ENCODE peak calls at places on chromosomes 6 and 20, in eight cellular contexts. G is fibroblast of lung, O is omental fat pad, W is endothelial cell, N is nephron progenitor cell, A is fibroblast of mammary gland, B is spleen, U is heart left ventricle. S is an unnamed sample.

GRCh38 chr6:130928993-130929678 is 101.9 kb downstream of the SMLR1 start:
- DNase-seq in G (peak; percentile 83), O (no peak), W (no peak), N (no peak), A (peak; percentile 90), B (no peak), U (no peak), S (no peak)

GRCh38 chr6:154370545-154370944 is 13.9 kb upstream of the IPCEF1 start:
- DNase-seq in G (peak; percentile 71), O (no peak), W (peak; percentile 10), N (no peak), A (peak; percentile 52), B (no peak), U (no peak), S (no peak)

GRCh38 chr6:86508230-86508629 is 429.1 kb upstream of the HTR1E start:
- DNase-seq in G (no peak), O (no peak), W (no peak), N (no peak), A (no peak), B (no peak), U (no peak), S (no peak)

GRCh38 chr6:144334150-144334708 is 49.1 kb downstream of the UTRN start:
- DNase-seq in G (no peak), O (no peak), W (no peak), N (no peak), A (no peak), B (peak; percentile 90), U (no peak), S (no peak)

GRCh38 chr6:168915242-168915641 is 338.4 kb downstream of the THBS2 start:
- DNase-seq in G (no peak), O (no peak), W (no peak), N (no peak), A (no peak), B (no peak), U (no peak), S (no peak)

GRCh38 chr20:45485388-45485787 is 15.8 kb downstream of the WFDC2 start:
- DNase-seq in G (no peak), O (no peak), W (no peak), N (no peak), A (no peak), B (no peak), U (no peak), S (no peak)

GRCh38 chr6:120378582-120379220 is 955.6 kb downstream of the TBC1D32 start:
- DNase-seq in G (peak; percentile 67), O (no peak), W (no peak), N (no peak), A (peak; percentile 69), B (no peak), U (no peak), S (no peak)

GRCh38 chr6:131910956-131911355 is 40.2 kb downstream of the CCN2 start:
- DNase-seq in G (no peak), O (no peak), W (no peak), N (no peak), A (no peak), B (no peak), U (no peak), S (no peak)

GRCh38 chr6:111874030-111874425 is 776 bp upstream of the FYN start:
- DNase-seq in G (no peak), O (no peak), W (peak; percentile 43), N (peak; percentile 17), A (no peak), B (no peak), U (no peak), S (no peak)

GRCh38 chr6:408599-409102 is 17.1 kb downstream of the IRF4 start:
- DNase-seq in G (peak; percentile 48), O (no peak), W (peak; percentile 55), N (peak; percentile 56), A (peak; percentile 47), B (no peak), U (peak; percentile 73), S (peak; percentile 49)

GRCh38 chr6:78611886-78612480 is 255.4 kb upstream of the IRAK1BP1 start:
- DNase-seq in G (peak; percentile 24), O (no peak), W (no peak), N (no peak), A (peak; percentile 34), B (no peak), U (no peak), S (no peak)

GRCh38 chr6:54335871-54336270 is 27.6 kb downstream of the TINAG start:
- DNase-seq in G (peak; percentile 95), O (no peak), W (no peak), N (no peak), A (peak; percentile 98), B (no peak), U (no peak), S (no peak)

GRCh38 chr20:13321416-13321815 is 100.3 kb downstream of the ISM1 start:
- DNase-seq in G (no peak), O (no peak), W (no peak), N (no peak), A (no peak), B (no peak), U (no peak), S (no peak)

GRCh38 chr20:6829510-6830116 is 62.1 kb downstream of the BMP2 start:
- DNase-seq in G (peak; percentile 5), O (no peak), W (no peak), N (no peak), A (peak; percentile 1), B (no peak), U (no peak), S (no peak)

GRCh38 chr6:152636675-152637421 is at the start of gene SYNE1:
- DNase-seq in G (peak; percentile 4), O (no peak), W (peak; percentile 21), N (peak; percentile 76), A (no peak), B (peak; percentile 92), U (peak; percentile 65), S (peak; percentile 19)

GRCh38 chr6:130202782-130203181 is 20.0 kb downstream of the SAMD3 start:
- DNase-seq in G (no peak), O (no peak), W (no peak), N (no peak), A (no peak), B (no peak), U (no peak), S (no peak)

GRCh38 chr6:37555040-37555781 is 55.5 kb upstream of the CCDC167 start:
- DNase-seq in G (no peak), O (no peak), W (no peak), N (no peak), A (no peak), B (no peak), U (no peak), S (no peak)

GRCh38 chr6:34425132-34425497 is 754 bp downstream of the RPS10 start:
- DNase-seq in G (peak; percentile 22), O (no peak), W (no peak), N (peak; percentile 7), A (no peak), B (no peak), U (no peak), S (no peak)

GRCh38 chr6:90940812-90941481 is 354.1 kb upstream of the MAP3K7 start:
- DNase-seq in G (peak; percentile 80), O (no peak), W (no peak), N (no peak), A (peak; percentile 56), B (no peak), U (no peak), S (no peak)

GRCh38 chr6:19896580-19897010 is 59.4 kb downstream of the ID4 start:
- DNase-seq in G (no peak), O (no peak), W (no peak), N (no peak), A (no peak), B (no peak), U (no peak), S (no peak)

GRCh38 chr6:33189625-33190024 is 2.6 kb downstream of the COL11A2 start:
- DNase-seq in G (no peak), O (no peak), W (no peak), N (no peak), A (no peak), B (no peak), U (no peak), S (no peak)

GRCh38 chr6:41587223-41587879 is 41.2 kb downstream of the FOXP4 start:
- DNase-seq in G (no peak), O (no peak), W (no peak), N (peak; percentile 33), A (no peak), B (no peak), U (no peak), S (no peak)
- TF ChIP-seq CTCF in G (no peak), O (no peak), W (no peak), N (no peak), A (no peak), B (no peak), U (no peak), S (peak; percentile 31)

GRCh38 chr6:117602899-117603588 is 733 bp upstream of the GOPC start:
- DNase-seq in G (no peak), O (no peak), W (no peak), N (no peak), A (no peak), B (no peak), U (no peak), S (no peak)

GRCh38 chr6:117605169-117605826 is 3.0 kb upstream of the GOPC start:
- DNase-seq in G (peak; percentile 85), O (no peak), W (peak; percentile 53), N (peak; percentile 21), A (peak; percentile 85), B (no peak), U (peak; percentile 42), S (peak; percentile 41)

GRCh38 chr6:117601811-117602150 is 530 bp downstream of the GOPC start:
- DNase-seq in G (no peak), O (no peak), W (no peak), N (no peak), A (no peak), B (no peak), U (peak; percentile 38), S (no peak)

GRCh38 chr6:117600008-117600743 is 2.1 kb downstream of the GOPC start:
- DNase-seq in G (peak; percentile 35), O (no peak), W (no peak), N (no peak), A (peak; percentile 53), B (no peak), U (no peak), S (no peak)

GRCh38 chr6:117602151-117602898 is at the start of gene GOPC:
- DNase-seq in G (peak; percentile 98), O (peak; percentile 73), W (peak; percentile 91), N (peak; percentile 91), A (peak; percentile 97), B (peak; percentile 98), U (peak; percentile 98), S (peak; percentile 79)
- TF ChIP-seq CTCF in G (peak; percentile 6), O (no peak), W (no peak), N (no peak), A (peak; percentile 3), B (peak; percentile 19), U (peak; percentile 9), S (peak; percentile 40)

DNA sequence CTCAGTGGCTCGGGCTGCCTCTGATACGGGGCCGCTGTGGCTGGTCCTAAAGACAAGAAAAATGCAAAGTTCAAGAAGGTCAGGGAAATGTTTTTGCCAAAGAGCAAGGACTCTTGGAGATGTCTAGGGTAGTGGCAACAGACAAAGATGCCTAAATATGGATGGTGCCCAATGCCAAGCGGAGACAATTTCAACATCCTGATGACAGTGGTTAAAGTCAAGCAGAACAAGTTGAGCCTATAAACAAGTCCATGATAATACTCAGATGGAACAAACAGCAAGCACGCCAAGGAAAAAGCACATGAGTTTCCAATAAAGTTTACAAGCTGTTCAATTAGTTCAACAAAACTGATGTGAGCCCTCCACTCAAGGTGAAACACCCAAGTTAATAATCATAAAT is 51.1 kb downstream of the SLC22A1 start:
- DNase-seq in G (no peak), O (no peak), W (no peak), N (no peak), A (no peak), B (no peak), U (no peak), S (no peak)
- TF ChIP-seq CTCF in G (no peak), O (no peak), W (no peak), N (no peak), A (no peak), B (no peak), U (no peak), S (no peak)

GRCh38 chr6:170265655-170266054 is 25.2 kb downstream of the DLL1 start:
- DNase-seq in G (peak; percentile 42), O (no peak), W (no peak), N (no peak), A (no peak), B (peak; percentile 73), U (peak; percentile 83), S (no peak)
- TF ChIP-seq CTCF in G (no peak), O (no peak), W (no peak), N (no peak), A (no peak), B (no peak), U (no peak), S (no peak)